ENCODE peak calls at places on chromosomes 5 and 9, in five cellular contexts. Z, X, F, V and A are unnamed samples.

GRCh38 chr9:2663886-2664674 is 42.5 kb downstream of the VLDLR start:
- DNase-seq in Z (no peak), X (no peak), F (no peak), V (no peak), A (no peak)

GRCh38 chr5:126884269-126884819 is 107.4 kb downstream of the LMNB1 start:
- DNase-seq in Z (no peak), X (peak; percentile 81), F (peak; percentile 88), V (no peak), A (no peak)

GRCh38 chr5:157506981-157507780 is 47.2 kb downstream of the NIPAL4 start:
- DNase-seq in Z (no peak), X (peak; percentile 80), F (peak; percentile 21), V (no peak), A (no peak)

GRCh38 chr5:160456778-160457177 is 35.1 kb downstream of the PTTG1 start:
- DNase-seq in Z (no peak), X (no peak), F (no peak), V (no peak), A (no peak)

GRCh38 chr5:107535849-107536248 is 134.9 kb downstream of the EFNA5 start:
- DNase-seq in Z (no peak), X (no peak), F (no peak), V (no peak), A (no peak)

GRCh38 chr9:112112519-112112918 is 62.6 kb downstream of the SUSD1 start:
- DNase-seq in Z (no peak), X (peak; percentile 72), F (peak; percentile 75), V (no peak), A (no peak)

GRCh38 chr5:137627293-137627692 is 108.6 kb downstream of the KLHL3 start:
- DNase-seq in Z (no peak), X (no peak), F (no peak), V (no peak), A (no peak)

GRCh38 chr5:58135571-58136335 is 324.1 kb downstream of the PLK2 start:
- DNase-seq in Z (no peak), X (no peak), F (peak; percentile 85), V (no peak), A (no peak)

GRCh38 chr9:96021616-96022444 is 146.3 kb downstream of the ERCC6L2 start:
- DNase-seq in Z (no peak), X (no peak), F (no peak), V (peak; percentile 55), A (peak; percentile 46)

GRCh38 chr9:117656007-117656406 is 48.2 kb upstream of the TLR4 start:
- DNase-seq in Z (no peak), X (no peak), F (no peak), V (no peak), A (no peak)

GRCh38 chr5:150516011-150516410 is 8.1 kb downstream of the NDST1 start:
- DNase-seq in Z (no peak), X (peak; percentile 78), F (peak; percentile 46), V (no peak), A (no peak)

GRCh38 chr5:142472306-142472951 is 147.6 kb upstream of the SPRY4 start:
- DNase-seq in Z (peak; percentile 46), X (peak; percentile 77), F (peak; percentile 93), V (no peak), A (peak; percentile 19)

GRCh38 chr5:169251685-169252084 is 49.3 kb downstream of the SLIT3 start:
- DNase-seq in Z (no peak), X (no peak), F (no peak), V (no peak), A (no peak)

GRCh38 chr5:56211298-56211865 is 21.7 kb downstream of the ANKRD55 start:
- DNase-seq in Z (no peak), X (peak; percentile 97), F (peak; percentile 92), V (no peak), A (peak; percentile 53)

GRCh38 chr5:72586788-72587530 is 79.7 kb upstream of the ZNF366 start:
- DNase-seq in Z (no peak), X (peak; percentile 66), F (no peak), V (no peak), A (no peak)

GRCh38 chr5:56516936-56517521 is 283.9 kb upstream of the ANKRD55 start:
- DNase-seq in Z (no peak), X (peak; percentile 47), F (no peak), V (no peak), A (peak; percentile 22)

GRCh38 chr5:96434201-96434645 is 1.2 kb upstream of the PCSK1 start:
- DNase-seq in Z (peak; percentile 59), X (peak; percentile 89), F (peak; percentile 48), V (no peak), A (peak; percentile 59)

GRCh38 chr9:13800776-13801175 is 513.2 kb downstream of the NFIB start:
- DNase-seq in Z (no peak), X (no peak), F (no peak), V (no peak), A (no peak)

GRCh38 chr5:90866333-90866732 is 307.7 kb downstream of the ADGRV1 start:
- DNase-seq in Z (no peak), X (peak; percentile 52), F (no peak), V (no peak), A (peak; percentile 30)

GRCh38 chr5:23316060-23316591 is 191.3 kb upstream of the PRDM9 start:
- DNase-seq in Z (no peak), X (no peak), F (no peak), V (no peak), A (no peak)

GRCh38 chr5:124200381-124200780 is 546.1 kb downstream of the ZNF608 start:
- DNase-seq in Z (no peak), X (no peak), F (no peak), V (no peak), A (no peak)

GRCh38 chr9:76969716-76970115 is 49.7 kb upstream of the FOXB2 start:
- DNase-seq in Z (no peak), X (no peak), F (no peak), V (no peak), A (no peak)